ENCODE peak calls at places on chromosomes 4 and X, in five cellular contexts. B is A549; P is CD4-positive, CD25-positive, alpha-beta regulatory T cell; U is thyroid gland; M is fibroblast of lung. D is an unnamed sample.

GRCh38 chrX:109845996-109846395 is 112.9 kb upstream of the ACSL4 start:
- DNase-seq in B (no peak), P (no peak), U (no peak), M (no peak), D (no peak)

GRCh38 chr4:94939791-94940530 is 182.2 kb downstream of the BMPR1B start:
- DNase-seq in B (no peak), P (no peak), U (no peak), M (peak; percentile 31), D (no peak)

GRCh38 chr4:93764647-93765246 is 63.8 kb upstream of the ATOH1 start:
- DNase-seq in B (peak; percentile 15), P (peak; percentile 40), U (peak; percentile 7), M (peak; percentile 21), D (no peak)

GRCh38 chr4:41409095-41409494 is 128.9 kb upstream of the LIMCH1 start:
- DNase-seq in B (no peak), P (no peak), U (no peak), M (no peak), D (no peak)

GRCh38 chr4:92969650-92970370 is 666.0 kb downstream of the GRID2 start:
- DNase-seq in B (peak; percentile 14), P (no peak), U (no peak), M (peak; percentile 97), D (no peak)

GRCh38 chr4:98516042-98516440 is 142.4 kb downstream of the TSPAN5 start:
- DNase-seq in B (peak; percentile 26), P (no peak), U (no peak), M (peak; percentile 95), D (no peak)

GRCh38 chr4:77007358-77008230 is 58.0 kb downstream of the SEPTIN11 start:
- DNase-seq in B (no peak), P (no peak), U (peak; percentile 38), M (peak; percentile 79), D (peak; percentile 68)

GRCh38 chrX:41730101-41730500 is 6.1 kb downstream of the GPR82 start:
- DNase-seq in B (no peak), P (no peak), U (no peak), M (peak; percentile 3), D (no peak)

GRCh38 chrX:42746606-42747005 is 31.4 kb downstream of the PPP1R2C start:
- DNase-seq in B (no peak), P (no peak), U (no peak), M (peak; percentile 89), D (no peak)

GRCh38 chrX:19548934-19549333 is 33.6 kb upstream of the MAP3K15 start:
- DNase-seq in B (no peak), P (no peak), U (no peak), M (no peak), D (no peak)

DNA sequence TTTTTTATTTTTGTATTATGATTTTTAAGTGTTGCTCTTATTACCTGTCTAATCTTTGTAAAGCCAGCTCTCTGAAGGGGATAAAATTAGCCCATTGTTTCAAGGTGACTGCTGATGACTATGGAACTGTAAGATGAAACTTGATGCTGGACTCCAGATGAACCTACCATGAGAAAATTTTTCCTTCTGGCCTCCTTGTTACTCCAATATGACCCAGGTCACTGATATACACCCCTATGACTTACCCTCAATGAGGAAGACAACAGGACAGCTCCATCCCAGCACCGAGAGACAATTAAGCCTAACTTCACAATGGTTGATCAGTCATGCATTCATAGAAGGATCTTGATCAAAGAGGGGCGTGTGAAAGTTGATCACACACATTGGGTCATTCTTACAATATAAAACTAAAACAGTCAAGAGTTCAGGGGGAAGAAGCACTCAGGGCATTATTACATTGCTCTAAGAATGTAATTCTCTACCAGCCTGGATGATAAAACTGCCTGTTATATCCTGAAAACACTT is 230.8 kb upstream of the AGTR2 start:
- DNase-seq in B (no peak), P (no peak), U (no peak), M (no peak), D (no peak)
- H3K27ac ChIP-seq in B (no peak overlapping the region), P (no peak overlapping the region), U (no peak overlapping the region), M (no peak overlapping the region), D (no peak overlapping the region)

GRCh38 chr4:142088906-142089305 is 452.5 kb downstream of the IL15 start:
- DNase-seq in B (no peak), P (no peak), U (no peak), M (peak; percentile 69), D (no peak)

GRCh38 chr4:142092941-142093340 is 456.6 kb downstream of the IL15 start:
- DNase-seq in B (no peak), P (no peak), U (peak; percentile 21), M (peak; percentile 67), D (no peak)

GRCh38 chr4:142095886-142096605 is 459.7 kb downstream of the IL15 start:
- DNase-seq in B (peak; percentile 49), P (no peak), U (peak; percentile 49), M (peak; percentile 98), D (no peak)

GRCh38 chr4:142091085-142091513 is 454.7 kb downstream of the IL15 start:
- DNase-seq in B (peak; percentile 16), P (no peak), U (no peak), M (peak; percentile 99), D (no peak)

GRCh38 chr4:142091691-142092182 is 455.4 kb downstream of the IL15 start:
- DNase-seq in B (peak; percentile 10), P (no peak), U (no peak), M (peak; percentile 100), D (no peak)
- H3K27ac ChIP-seq in B (peak overlapping the region; percentile 88), P (no peak overlapping the region), U (peak overlapping the region; percentile 50), M (peak overlapping the region; percentile 85), D (no peak overlapping the region)

DNA sequence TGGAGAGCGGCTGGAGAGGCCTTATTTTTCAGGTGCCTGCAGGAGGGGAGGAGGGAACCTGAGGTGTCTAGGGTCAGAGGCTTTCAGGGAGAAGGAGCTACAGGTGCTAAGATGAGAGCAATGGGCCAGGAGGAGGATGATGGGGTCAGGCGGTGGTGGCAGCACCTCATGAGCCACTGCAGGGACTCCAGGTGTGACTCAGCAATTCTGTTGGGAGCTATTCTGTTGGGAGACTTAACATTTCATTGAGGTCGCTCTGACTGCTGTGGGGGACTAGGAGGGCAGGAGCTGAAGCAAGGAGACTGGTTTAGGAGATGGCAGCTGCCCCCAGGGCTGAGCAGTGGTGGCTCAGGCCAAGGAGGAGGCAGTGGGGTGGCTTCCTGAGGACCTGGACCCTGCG is 65.0 kb downstream of the CLDN34 start:
- DNase-seq in B (no peak), P (no peak), U (no peak), M (no peak), D (no peak)
- H3K27ac ChIP-seq in B (peak overlapping the region; percentile 96), P (no peak overlapping the region), U (no peak overlapping the region), M (no peak overlapping the region), D (no peak overlapping the region)

GRCh38 chr4:182698212-182698611 is 219.0 kb downstream of the DCTD start:
- DNase-seq in B (no peak), P (no peak), U (no peak), M (peak; percentile 23), D (no peak)

GRCh38 chr4:182694551-182694950 is 222.6 kb downstream of the DCTD start:
- DNase-seq in B (no peak), P (no peak), U (no peak), M (no peak), D (no peak)

GRCh38 chr4:182695842-182696241 is 221.3 kb downstream of the DCTD start:
- DNase-seq in B (no peak), P (no peak), U (no peak), M (peak; percentile 33), D (no peak)

GRCh38 chr4:182697094-182697493 is 220.1 kb downstream of the DCTD start:
- DNase-seq in B (no peak), P (no peak), U (no peak), M (no peak), D (no peak)

GRCh38 chr4:182695009-182695408 is 222.2 kb downstream of the DCTD start:
- DNase-seq in B (no peak), P (no peak), U (no peak), M (no peak), D (no peak)
- H3K27ac ChIP-seq in B (no peak overlapping the region), P (no peak overlapping the region), U (no peak overlapping the region), M (no peak overlapping the region), D (no peak overlapping the region)

GRCh38 chr4:185838514-185839203 is 26.7 kb upstream of the SORBS2 start:
- DNase-seq in B (no peak), P (no peak), U (peak; percentile 21), M (no peak), D (no peak)

GRCh38 chr4:185839770-185840169 is 27.8 kb upstream of the SORBS2 start:
- DNase-seq in B (no peak), P (no peak), U (no peak), M (peak; percentile 16), D (no peak)

GRCh38 chr4:185840201-185840600 is 28.2 kb upstream of the SORBS2 start:
- DNase-seq in B (no peak), P (no peak), U (no peak), M (peak; percentile 62), D (no peak)

GRCh38 chr4:185838104-185838452 is 26.1 kb upstream of the SORBS2 start:
- DNase-seq in B (no peak), P (no peak), U (no peak), M (no peak), D (no peak)

DNA sequence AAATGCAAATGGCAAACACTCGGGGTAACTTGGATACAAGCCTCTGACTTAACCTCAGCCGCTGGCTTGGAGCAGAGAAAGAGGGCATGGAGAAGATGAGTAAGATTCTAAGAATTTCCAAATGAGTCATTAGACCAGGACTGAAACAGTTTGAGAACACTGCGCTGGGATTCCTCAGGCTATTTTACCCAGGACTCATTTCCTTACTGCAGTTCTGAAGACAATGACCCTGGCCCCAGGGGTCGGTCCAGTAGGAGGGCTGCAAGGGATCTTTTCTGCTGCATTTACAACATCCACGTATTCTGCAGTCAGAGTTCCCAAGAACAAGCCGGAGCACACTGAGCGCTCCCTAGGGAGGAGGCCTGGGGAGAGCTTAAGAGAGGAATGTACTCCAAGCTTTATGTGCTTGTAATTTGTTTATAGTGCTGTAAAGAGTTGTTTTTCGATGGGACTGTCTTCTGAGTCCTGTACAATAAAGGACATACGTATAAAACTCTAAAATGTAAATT is 27.3 kb upstream of the SORBS2 start:
- DNase-seq in B (peak; percentile 65), P (no peak), U (peak; percentile 59), M (peak; percentile 97), D (no peak)
- H3K27ac ChIP-seq in B (peak overlapping the region; percentile 75), P (no peak overlapping the region), U (peak overlapping the region; percentile 29), M (peak overlapping the region; percentile 75), D (peak overlapping the region; percentile 48)

DNA sequence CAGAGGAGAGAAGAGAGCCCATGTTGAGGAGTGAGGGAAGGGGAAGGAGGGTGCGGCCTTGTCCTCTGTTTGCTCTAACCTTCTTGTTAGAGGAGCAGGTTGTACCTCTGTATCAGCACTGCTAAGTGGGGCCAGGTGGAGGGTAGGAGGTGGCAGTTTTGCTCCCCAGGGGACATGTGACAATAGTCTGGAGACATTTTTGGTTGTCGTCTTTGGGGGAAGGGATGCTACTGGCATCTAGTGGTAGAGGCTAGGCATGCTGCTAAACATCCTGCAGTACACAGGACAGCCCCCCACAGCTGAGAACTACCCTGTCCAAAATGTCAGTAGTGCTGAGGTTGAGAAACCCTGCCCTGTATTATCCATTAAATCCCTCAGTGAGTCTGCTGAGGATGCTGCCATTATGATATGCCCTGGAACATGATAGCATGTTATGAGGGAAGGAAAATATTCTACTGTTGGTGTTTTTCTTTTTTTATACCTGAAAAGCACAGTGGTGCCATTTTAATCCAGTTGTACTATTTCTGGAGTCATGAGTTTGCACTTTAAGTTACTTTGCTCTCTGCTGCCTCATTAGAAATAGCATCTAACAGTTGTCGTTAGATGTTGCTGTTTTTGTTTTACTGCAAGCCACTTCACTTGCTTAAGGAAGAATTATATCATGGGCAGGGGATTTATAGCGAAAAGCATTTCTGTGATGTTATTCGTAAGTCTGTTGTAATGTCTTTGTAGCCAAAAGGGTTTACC is 90.6 kb downstream of the LRP2BP start:
- DNase-seq in B (no peak), P (peak; percentile 67), U (peak; percentile 30), M (peak; percentile 39), D (no peak)
- H3K27ac ChIP-seq in B (no peak overlapping the region), P (no peak overlapping the region), U (peak overlapping the region; percentile 63), M (peak overlapping the region; percentile 58), D (peak overlapping the region; percentile 46)

D was measured in caudate nucleus.